ENCODE peak calls at places on chromosome 13, in ten cellular contexts. L is IMR-90, C is OCI-LY7, P is A549, Q is omental fat pad, W is keratinocyte, R is M059J, Z is GM03348, B is foreskin melanocyte, T is psoas muscle. V is an unnamed sample.
A peak's percentile ranks its signal among the peaks of the same experiment; 100 is the strongest.

GRCh38 chr13:32075150-32075851 is 43.7 kb downstream of the FRY start:
- DNase-seq in L (no peak), C (no peak), P (no peak), Q (no peak), W (no peak), R (no peak), Z (no peak), B (no peak), T (no peak), V (no peak)

GRCh38 chr13:90839061-90839460 is 508.4 kb upstream of the MIR17HG start:
- DNase-seq in L (no peak), C (no peak), P (peak; percentile 55), Q (no peak), W (peak; percentile 13), R (no peak), Z (no peak), B (no peak), T (no peak), V (no peak)

GRCh38 chr13:99893567-99893966 is 78.0 kb downstream of the ZIC5 start:
- DNase-seq in L (no peak), C (no peak), P (no peak), Q (no peak), W (no peak), R (no peak), Z (no peak), B (no peak), T (no peak), V (no peak)

GRCh38 chr13:24664726-24665409 is 15.3 kb upstream of the ATP12A start:
- DNase-seq in L (peak; percentile 63), C (no peak), P (no peak), Q (no peak), W (peak; percentile 95), R (peak; percentile 18), Z (no peak), B (no peak), T (no peak), V (no peak)

GRCh38 chr13:74444161-74444571 is 310.0 kb upstream of the KLF12 start:
- DNase-seq in L (no peak), C (no peak), P (peak; percentile 0), Q (no peak), W (no peak), R (peak; percentile 91), Z (no peak), B (no peak), T (no peak), V (no peak)

GRCh38 chr13:75881109-75881775 is 245.1 kb downstream of the LMO7 start:
- DNase-seq in L (peak; percentile 77), C (no peak), P (no peak), Q (no peak), W (no peak), R (peak; percentile 39), Z (no peak), B (no peak), T (no peak), V (no peak)

GRCh38 chr13:20387441-20387971 is 138.2 kb downstream of the CRYL1 start:
- DNase-seq in L (peak; percentile 34), C (no peak), P (no peak), Q (no peak), W (no peak), R (peak; percentile 47), Z (no peak), B (no peak), T (no peak), V (no peak)

GRCh38 chr13:97946951-97947588 is 6.4 kb upstream of the IPO5 start:
- DNase-seq in L (peak; percentile 90), C (no peak), P (peak; percentile 54), Q (no peak), W (peak; percentile 2), R (peak; percentile 79), Z (peak; percentile 91), B (no peak), T (no peak), V (no peak)

GRCh38 chr13:65592757-65593156 is 1637.4 kb downstream of the PCDH9 start:
- DNase-seq in L (peak; percentile 1), C (no peak), P (no peak), Q (no peak), W (no peak), R (no peak), Z (no peak), B (peak; percentile 4), T (no peak), V (no peak)

GRCh38 chr13:101988140-101988539 is 413.7 kb downstream of the FGF14 start:
- DNase-seq in L (no peak), C (no peak), P (no peak), Q (no peak), W (no peak), R (no peak), Z (no peak), B (no peak), T (no peak), V (no peak)

GRCh38 chr13:110989331-110989730 is 74.5 kb upstream of the ANKRD10 start:
- DNase-seq in L (peak; percentile 33), C (no peak), P (no peak), Q (no peak), W (no peak), R (peak; percentile 26), Z (peak; percentile 36), B (no peak), T (no peak), V (no peak)

GRCh38 chr13:31380728-31381127 is 181.0 kb downstream of the B3GLCT start:
- DNase-seq in L (no peak), C (no peak), P (no peak), Q (no peak), W (no peak), R (no peak), Z (no peak), B (no peak), T (no peak), V (peak; percentile 6)